ENCODE peak calls at places on chromosome 9, in ten cellular contexts. One of them, this sample, is unnamed.

GRCh38 chr9:38316166-38316765 is 76.2 kb upstream of the ALDH1B1 start:
- DNase-seq in DMS 273 treated with DMSO at 0.1 percent for 48 hours: no peak
- DNase-seq in NCI-H1694 treated with DMSO at 0.1 percent for 48 hours: peak
- DNase-seq in epithelial cell of prostate: no peak
- DNase-seq in GM03348: no peak
- DNase-seq in astrocyte of the spinal cord: no peak
- DNase-seq in neural crest cell: no peak
- DNase-seq in mesothelial cell of epicardium: no peak
- DNase-seq in WTC11: no peak
- DNase-seq in hypothalamus: no peak
- DNase-seq in this sample: no peak

GRCh38 chr9:18745710-18746109 is 271.8 kb downstream of the ADAMTSL1 start:
- DNase-seq in epithelial cell of prostate: no peak
- DNase-seq in mesothelial cell of epicardium: no peak
- DNase-seq in NCI-H1694 treated with DMSO at 0.1 percent for 48 hours: no peak
- DNase-seq in DMS 273 treated with DMSO at 0.1 percent for 48 hours: no peak
- DNase-seq in neural crest cell: no peak
- DNase-seq in GM03348: no peak
- DNase-seq in astrocyte of the spinal cord: no peak
- DNase-seq in WTC11: no peak
- DNase-seq in hypothalamus: no peak
- DNase-seq in this sample: no peak

GRCh38 chr9:83715794-83716193 is 8.0 kb upstream of the UBQLN1 start:
- DNase-seq in mesothelial cell of epicardium: no peak
- DNase-seq in astrocyte of the spinal cord: no peak
- DNase-seq in DMS 273 treated with DMSO at 0.1 percent for 48 hours: no peak
- DNase-seq in hypothalamus: no peak
- DNase-seq in neural crest cell: no peak
- DNase-seq in WTC11: no peak
- DNase-seq in epithelial cell of prostate: no peak
- DNase-seq in GM03348: no peak
- DNase-seq in NCI-H1694 treated with DMSO at 0.1 percent for 48 hours: no peak
- DNase-seq in this sample: no peak

GRCh38 chr9:607417-607816 is 234.1 kb upstream of the DMRT1 start:
- DNase-seq in hypothalamus: no peak
- DNase-seq in neural crest cell: no peak
- DNase-seq in mesothelial cell of epicardium: no peak
- DNase-seq in epithelial cell of prostate: peak
- DNase-seq in astrocyte of the spinal cord: no peak
- DNase-seq in GM03348: no peak
- DNase-seq in NCI-H1694 treated with DMSO at 0.1 percent for 48 hours: no peak
- DNase-seq in WTC11: no peak
- DNase-seq in DMS 273 treated with DMSO at 0.1 percent for 48 hours: no peak
- DNase-seq in this sample: no peak

GRCh38 chr9:134484479-134484878 is 157.1 kb upstream of the COL5A1 start:
- DNase-seq in epithelial cell of prostate: no peak
- DNase-seq in mesothelial cell of epicardium: no peak
- DNase-seq in astrocyte of the spinal cord: no peak
- DNase-seq in NCI-H1694 treated with DMSO at 0.1 percent for 48 hours: no peak
- DNase-seq in hypothalamus: no peak
- DNase-seq in WTC11: no peak
- DNase-seq in DMS 273 treated with DMSO at 0.1 percent for 48 hours: no peak
- DNase-seq in GM03348: no peak
- DNase-seq in neural crest cell: no peak
- DNase-seq in this sample: no peak

GRCh38 chr9:70832487-70832886 is 288.9 kb downstream of the TRPM3 start:
- DNase-seq in hypothalamus: no peak
- DNase-seq in GM03348: no peak
- DNase-seq in mesothelial cell of epicardium: no peak
- DNase-seq in DMS 273 treated with DMSO at 0.1 percent for 48 hours: no peak
- DNase-seq in astrocyte of the spinal cord: no peak
- DNase-seq in NCI-H1694 treated with DMSO at 0.1 percent for 48 hours: no peak
- DNase-seq in epithelial cell of prostate: peak
- DNase-seq in neural crest cell: no peak
- DNase-seq in WTC11: no peak
- DNase-seq in this sample: no peak

GRCh38 chr9:36023260-36024048 is 13.3 kb upstream of the RECK start:
- DNase-seq in epithelial cell of prostate: peak
- DNase-seq in DMS 273 treated with DMSO at 0.1 percent for 48 hours: no peak
- DNase-seq in astrocyte of the spinal cord: peak
- DNase-seq in NCI-H1694 treated with DMSO at 0.1 percent for 48 hours: peak
- DNase-seq in mesothelial cell of epicardium: peak
- DNase-seq in hypothalamus: no peak
- DNase-seq in GM03348: peak
- DNase-seq in neural crest cell: peak
- DNase-seq in WTC11: peak
- DNase-seq in this sample: no peak

GRCh38 chr9:6354072-6354686 is 26.0 kb downstream of the TPD52L3 start:
- DNase-seq in epithelial cell of prostate: peak
- DNase-seq in DMS 273 treated with DMSO at 0.1 percent for 48 hours: peak
- DNase-seq in GM03348: peak
- DNase-seq in mesothelial cell of epicardium: no peak
- DNase-seq in WTC11: peak
- DNase-seq in astrocyte of the spinal cord: peak
- DNase-seq in NCI-H1694 treated with DMSO at 0.1 percent for 48 hours: peak
- DNase-seq in hypothalamus: peak
- DNase-seq in neural crest cell: peak
- DNase-seq in this sample: no peak

GRCh38 chr9:121280715-121281613 is 13.0 kb downstream of the GSN start:
- DNase-seq in NCI-H1694 treated with DMSO at 0.1 percent for 48 hours: no peak
- DNase-seq in neural crest cell: no peak
- DNase-seq in GM03348: no peak
- DNase-seq in WTC11: no peak
- DNase-seq in astrocyte of the spinal cord: no peak
- DNase-seq in hypothalamus: no peak
- DNase-seq in epithelial cell of prostate: no peak
- DNase-seq in mesothelial cell of epicardium: no peak
- DNase-seq in DMS 273 treated with DMSO at 0.1 percent for 48 hours: no peak
- DNase-seq in this sample: no peak

GRCh38 chr9:31847963-31848362 is 536.5 kb upstream of the ACO1 start:
- DNase-seq in hypothalamus: no peak
- DNase-seq in mesothelial cell of epicardium: no peak
- DNase-seq in epithelial cell of prostate: no peak
- DNase-seq in DMS 273 treated with DMSO at 0.1 percent for 48 hours: no peak
- DNase-seq in neural crest cell: no peak
- DNase-seq in GM03348: no peak
- DNase-seq in WTC11: no peak
- DNase-seq in NCI-H1694 treated with DMSO at 0.1 percent for 48 hours: no peak
- DNase-seq in astrocyte of the spinal cord: no peak
- DNase-seq in this sample: no peak

GRCh38 chr9:84947412-84947972 is 278.0 kb downstream of the NTRK2 start:
- DNase-seq in DMS 273 treated with DMSO at 0.1 percent for 48 hours: no peak
- DNase-seq in epithelial cell of prostate: no peak
- DNase-seq in hypothalamus: no peak
- DNase-seq in WTC11: no peak
- DNase-seq in NCI-H1694 treated with DMSO at 0.1 percent for 48 hours: no peak
- DNase-seq in astrocyte of the spinal cord: no peak
- DNase-seq in neural crest cell: no peak
- DNase-seq in GM03348: no peak
- DNase-seq in mesothelial cell of epicardium: no peak
- DNase-seq in this sample: no peak

GRCh38 chr9:130824616-130825015 is 10.4 kb upstream of the ABL1 start:
- DNase-seq in WTC11: no peak
- DNase-seq in DMS 273 treated with DMSO at 0.1 percent for 48 hours: peak
- DNase-seq in astrocyte of the spinal cord: no peak
- DNase-seq in mesothelial cell of epicardium: no peak
- DNase-seq in NCI-H1694 treated with DMSO at 0.1 percent for 48 hours: no peak
- DNase-seq in epithelial cell of prostate: no peak
- DNase-seq in GM03348: peak
- DNase-seq in neural crest cell: no peak
- DNase-seq in hypothalamus: no peak
- DNase-seq in this sample: no peak

GRCh38 chr9:37909326-37909725 is 5.4 kb upstream of the SLC25A51 start:
- DNase-seq in hypothalamus: no peak
- DNase-seq in astrocyte of the spinal cord: no peak
- DNase-seq in mesothelial cell of epicardium: no peak
- DNase-seq in GM03348: no peak
- DNase-seq in WTC11: no peak
- DNase-seq in epithelial cell of prostate: no peak
- DNase-seq in neural crest cell: no peak
- DNase-seq in DMS 273 treated with DMSO at 0.1 percent for 48 hours: no peak
- DNase-seq in NCI-H1694 treated with DMSO at 0.1 percent for 48 hours: no peak
- DNase-seq in this sample: no peak

GRCh38 chr9:131984564-131984963 is 95.1 kb downstream of the MED27 start:
- DNase-seq in neural crest cell: no peak
- DNase-seq in NCI-H1694 treated with DMSO at 0.1 percent for 48 hours: no peak
- DNase-seq in mesothelial cell of epicardium: no peak
- DNase-seq in astrocyte of the spinal cord: no peak
- DNase-seq in GM03348: no peak
- DNase-seq in WTC11: no peak
- DNase-seq in DMS 273 treated with DMSO at 0.1 percent for 48 hours: no peak
- DNase-seq in hypothalamus: no peak
- DNase-seq in epithelial cell of prostate: no peak
- DNase-seq in this sample: no peak

GRCh38 chr9:81902601-81903000 is 25.6 kb upstream of the SPATA31D4 start:
- DNase-seq in neural crest cell: no peak
- DNase-seq in epithelial cell of prostate: no peak
- DNase-seq in WTC11: no peak
- DNase-seq in GM03348: peak
- DNase-seq in NCI-H1694 treated with DMSO at 0.1 percent for 48 hours: no peak
- DNase-seq in hypothalamus: no peak
- DNase-seq in astrocyte of the spinal cord: no peak
- DNase-seq in DMS 273 treated with DMSO at 0.1 percent for 48 hours: no peak
- DNase-seq in mesothelial cell of epicardium: no peak
- DNase-seq in this sample: no peak